ENCODE peak calls at places on chromosomes 4 and X, in seven cellular contexts. H is tibial nerve; O is kidney tubule cell; N is heart right ventricle; C is H4; K is CD8-positive, alpha-beta memory T cell; S is activated CD4-positive, alpha-beta T cell treated with anti-CD3 and anti-CD28 coated beads, Interleukin-2, amount 50 U/mL, for 48 hours. Q is an unnamed sample.
A peak's percentile ranks its signal among the peaks of the same experiment; 100 is the strongest.

GRCh38 chrX:22122510-22122909 is 90.4 kb downstream of the PHEX start:
- DNase-seq in C (no peak), K (no peak), S (no peak), N (no peak), H (no peak), O (peak; percentile 81), Q (no peak)

GRCh38 chrX:148049441-148049840 is 68.3 kb downstream of the FMR1NB start:
- DNase-seq in N (no peak), K (no peak), C (peak; percentile 19), O (peak; percentile 46), S (no peak), H (no peak), Q (no peak)

GRCh38 chr4:185004562-185005208 is 13.6 kb upstream of the HELT start:
- DNase-seq in K (no peak), H (no peak), N (peak; percentile 30), S (no peak), O (no peak), C (no peak), Q (no peak)

GRCh38 chr4:184096561-184097239 is 121.0 kb downstream of the ENPP6 start:
- DNase-seq in H (no peak), C (no peak), N (no peak), O (no peak), S (no peak), K (no peak), Q (no peak)

GRCh38 chrX:74422576-74423288 is 1.4 kb downstream of the SLC16A2 start:
- DNase-seq in K (no peak), O (peak; percentile 47), N (peak; percentile 68), S (peak; percentile 13), C (peak; percentile 23), H (peak; percentile 20), Q (no peak)

GRCh38 chr4:1783970-1784369 is 9.1 kb upstream of the FGFR3 start:
- DNase-seq in C (no peak), N (no peak), H (no peak), S (no peak), K (no peak), O (peak; percentile 81), Q (no peak)

GRCh38 chr4:108783666-108784463 is 21.0 kb upstream of the ETNPPL start:
- DNase-seq in C (peak; percentile 20), H (no peak), N (no peak), S (no peak), K (no peak), O (peak; percentile 15), Q (no peak)

GRCh38 chr4:184951668-184952160 is 66.6 kb upstream of the HELT start:
- DNase-seq in C (no peak), H (no peak), K (no peak), S (no peak), O (no peak), N (no peak), Q (no peak)

GRCh38 chr4:170657761-170658160 is 568.0 kb upstream of the AADAT start:
- DNase-seq in N (no peak), H (no peak), S (no peak), C (no peak), O (no peak), K (no peak), Q (no peak)

GRCh38 chr4:48307528-48307927 is 33.8 kb upstream of the SLAIN2 start:
- DNase-seq in O (no peak), S (no peak), H (no peak), K (no peak), C (no peak), N (no peak), Q (no peak)

GRCh38 chrX:111095974-111096870 is at the start of gene PAK3:
- DNase-seq in K (no peak), C (peak; percentile 72), H (no peak), O (peak; percentile 85), N (peak; percentile 15), S (peak; percentile 20), Q (peak; percentile 38)

GRCh38 chr4:30863031-30863430 is 142.9 kb downstream of the PCDH7 start:
- DNase-seq in N (no peak), H (no peak), S (no peak), C (no peak), O (no peak), K (no peak), Q (no peak)

GRCh38 chr4:39569209-39569608 is 42.0 kb upstream of the UGDH start:
- DNase-seq in S (no peak), N (no peak), C (no peak), K (no peak), H (no peak), O (no peak), Q (no peak)

GRCh38 chr4:108601517-108601916 is 18.9 kb upstream of the RPL34 start:
- DNase-seq in O (no peak), H (no peak), N (no peak), C (no peak), K (no peak), S (no peak), Q (no peak)

GRCh38 chrX:19902110-19902509 is 14.7 kb upstream of the SH3KBP1 start:
- DNase-seq in K (no peak), H (no peak), N (peak; percentile 21), S (no peak), C (no peak), O (no peak), Q (no peak)

GRCh38 chrX:72308566-72309296 is 3.0 kb upstream of the CITED1 start:
- DNase-seq in N (peak; percentile 48), H (peak; percentile 13), C (peak; percentile 57), O (peak; percentile 49), K (peak; percentile 5), S (peak; percentile 37), Q (no peak)

GRCh38 chr4:185892165-185892564 is 80.2 kb upstream of the SORBS2 start:
- DNase-seq in N (no peak), O (no peak), S (no peak), C (no peak), H (no peak), K (no peak), Q (no peak)

GRCh38 chr4:25081866-25082471 is 51.2 kb upstream of the LGI2 start:
- DNase-seq in H (no peak), S (no peak), C (no peak), K (no peak), O (no peak), N (no peak), Q (no peak)

GRCh38 chrX:32614707-32615106 is 596.6 kb downstream of the DMD start:
- DNase-seq in S (no peak), K (no peak), O (no peak), H (no peak), N (no peak), C (no peak), Q (no peak)

GRCh38 chrX:103685396-103685795 is 1.1 kb downstream of the MORF4L2 start:
- DNase-seq in O (no peak), S (no peak), K (no peak), H (no peak), C (no peak), N (no peak), Q (no peak)

GRCh38 chrX:115494133-115494532 is 66.8 kb upstream of the PLS3 start:
- DNase-seq in C (no peak), H (no peak), S (no peak), O (no peak), N (no peak), K (no peak), Q (no peak)

GRCh38 chr4:119099227-119099910 is 36.3 kb upstream of the MYOZ2 start:
- DNase-seq in N (no peak), K (no peak), S (no peak), C (no peak), O (peak; percentile 33), H (no peak), Q (no peak)

GRCh38 chr4:141215972-141216761 is 4.5 kb upstream of the ZNF330 start:
- DNase-seq in N (no peak), K (no peak), O (no peak), H (no peak), S (no peak), C (no peak), Q (no peak)

GRCh38 chr4:138460477-138460876 is 218.3 kb upstream of the SLC7A11 start:
- DNase-seq in K (no peak), N (no peak), O (no peak), C (no peak), H (no peak), S (no peak), Q (no peak)

GRCh38 chr4:80362578-80363181 is 27.1 kb downstream of the CFAP299 start:
- DNase-seq in N (no peak), S (peak; percentile 41), K (no peak), C (peak; percentile 36), O (peak; percentile 50), H (no peak), Q (no peak)

GRCh38 chr4:188245651-188246050 is 106.4 kb downstream of the TRIML1 start:
- DNase-seq in C (no peak), K (no peak), N (no peak), H (no peak), O (no peak), S (no peak), Q (no peak)

GRCh38 chr4:12707381-12708175 is 776.6 kb downstream of the RAB28 start:
- DNase-seq in S (no peak), N (no peak), K (no peak), C (no peak), O (no peak), H (no peak), Q (no peak)

GRCh38 chrX:77785400-77785745 is 643 bp downstream of the ATRX start:
- DNase-seq in O (peak; percentile 15), K (no peak), C (peak; percentile 3), N (no peak), H (no peak), S (no peak), Q (no peak)

GRCh38 chr4:13559414-13559813 is 15.1 kb upstream of the NKX3-2 start:
- DNase-seq in O (peak; percentile 93), H (no peak), S (no peak), C (peak; percentile 67), N (no peak), K (no peak), Q (no peak)

GRCh38 chr4:114349543-114350175 is 248.9 kb upstream of the UGT8 start:
- DNase-seq in O (peak; percentile 8), K (no peak), S (no peak), N (no peak), C (no peak), H (no peak), Q (no peak)

GRCh38 chrX:115559672-115560071 is 1.3 kb upstream of the PLS3 start:
- DNase-seq in H (no peak), C (no peak), S (no peak), N (no peak), O (peak; percentile 62), K (no peak), Q (no peak)

GRCh38 chr4:52701207-52701606 is 42.1 kb upstream of the USP46 start:
- DNase-seq in H (no peak), C (no peak), K (no peak), S (no peak), N (no peak), O (no peak), Q (no peak)

GRCh38 chr4:177937051-177937450 is 494.8 kb upstream of the AGA start:
- DNase-seq in H (no peak), K (no peak), N (no peak), C (no peak), O (peak; percentile 70), S (no peak), Q (no peak)

GRCh38 chr4:127968565-127968964 is 3.4 kb downstream of the ABHD18 start:
- DNase-seq in C (no peak), N (no peak), K (no peak), H (no peak), S (no peak), O (no peak), Q (no peak)

GRCh38 chrX:9349572-9350259 is 115.1 kb upstream of the TBL1X start:
- DNase-seq in C (peak; percentile 19), O (peak; percentile 42), S (no peak), H (no peak), N (no peak), K (no peak), Q (no peak)